ENCODE peak calls at places on chromosomes 12 and 14, in ten cellular contexts. U is neural crest cell, Z is HEK293T, Y is NCI-H748 treated with DMSO at 0.1 percent for 48 hours, K is T47D, J is substantia nigra, F is pancreas, X is COR-L47, I is GM04504, L is cerebellum. A is an unnamed sample.

GRCh38 chr14:54253195-54253947 is 143.4 kb upstream of the CDKN3 start:
- DNase-seq in Y (no peak), I (peak), Z (no peak), J (no peak), U (no peak), K (no peak), X (no peak), L (no peak), F (no peak), A (no peak)

GRCh38 chr12:131223791-131224567 is 270.3 kb downstream of the ADGRD1 start:
- DNase-seq in Z (peak), Y (no peak), I (no peak), U (no peak), K (no peak), L (no peak), X (no peak), F (no peak), J (no peak), A (no peak)

GRCh38 chr12:44317651-44318126 is 481.8 kb downstream of the TMEM117 start:
- DNase-seq in Z (peak), K (no peak), I (no peak), U (no peak), X (peak), L (peak), F (no peak), J (no peak), Y (peak), A (peak)

GRCh38 chr12:91601057-91601456 is 418.4 kb upstream of the DCN start:
- DNase-seq in X (no peak), Z (no peak), I (no peak), F (no peak), L (no peak), K (no peak), Y (no peak), J (no peak), U (no peak), A (no peak)

GRCh38 chr14:49966304-49966809 is 73.5 kb downstream of the ARF6 start:
- DNase-seq in Y (no peak), I (no peak), J (no peak), L (no peak), F (peak), U (no peak), X (no peak), Z (no peak), K (no peak), A (peak)

GRCh38 chr12:49959570-49960473 is 1.9 kb upstream of the AQP5 start:
- DNase-seq in K (peak), F (peak), J (no peak), L (no peak), Z (no peak), I (no peak), X (no peak), U (peak), Y (no peak), A (peak)

GRCh38 chr12:51484119-51484518 is 59.5 kb downstream of the SLC4A8 start:
- DNase-seq in F (no peak), U (no peak), J (no peak), X (no peak), L (no peak), Z (no peak), K (no peak), Y (no peak), I (no peak), A (no peak)

GRCh38 chr12:95164656-95165055 is 52.6 kb downstream of the FGD6 start:
- DNase-seq in F (no peak), L (no peak), Y (no peak), K (no peak), U (no peak), I (no peak), Z (no peak), J (no peak), X (no peak), A (no peak)

GRCh38 chr12:103877934-103878510 is 37.0 kb upstream of the NT5DC3 start:
- DNase-seq in J (peak), F (peak), K (peak), L (peak), X (peak), Z (peak), I (peak), U (peak), Y (peak), A (peak)

GRCh38 chr14:94031880-94032279 is 5.7 kb downstream of the OTUB2 start:
- DNase-seq in Z (no peak), Y (no peak), X (no peak), J (no peak), F (no peak), U (no peak), I (no peak), L (no peak), K (no peak), A (no peak)

GRCh38 chr12:2641209-2641608 is 153.6 kb upstream of the FKBP4 start:
- DNase-seq in X (no peak), Z (peak), Y (no peak), K (no peak), J (no peak), L (no peak), U (peak), I (peak), F (no peak), A (peak)

GRCh38 chr14:101719045-101719645 is 42.4 kb upstream of the PPP2R5C start:
- DNase-seq in I (no peak), K (no peak), L (no peak), Y (no peak), F (no peak), Z (no peak), X (no peak), U (no peak), J (no peak), A (no peak)

GRCh38 chr14:74921053-74921620 is 1.9 kb downstream of the RPS6KL1 start:
- DNase-seq in Y (no peak), U (no peak), J (no peak), I (no peak), K (no peak), L (no peak), F (no peak), Z (no peak), X (no peak), A (no peak)

GRCh38 chr12:77229640-77230442 is 164.5 kb upstream of the E2F7 start:
- DNase-seq in X (no peak), F (no peak), I (no peak), Z (no peak), K (no peak), U (no peak), Y (no peak), J (no peak), L (no peak), A (no peak)

GRCh38 chr14:68363401-68363800 is 429.5 kb downstream of the ZFP36L1 start:
- DNase-seq in X (no peak), Z (peak), L (no peak), U (peak), K (no peak), Y (no peak), F (no peak), I (no peak), J (no peak), A (peak)

GRCh38 chr12:87960557-87960956 is 68.6 kb downstream of the C12orf50 start:
- DNase-seq in J (no peak), U (no peak), K (no peak), I (no peak), F (no peak), L (no peak), Y (peak), Z (no peak), X (peak), A (no peak)

GRCh38 chr12:119859241-119859640 is 17.9 kb downstream of the CIT start:
- DNase-seq in K (no peak), U (no peak), J (no peak), X (no peak), L (no peak), F (no peak), Y (no peak), I (no peak), Z (no peak), A (no peak)

GRCh38 chr12:44507471-44507870 is 368.6 kb downstream of the NELL2 start:
- DNase-seq in L (peak), K (no peak), J (no peak), I (no peak), X (no peak), U (no peak), Y (no peak), F (no peak), Z (no peak), A (peak)

GRCh38 chr14:72591401-72591800 is 302.5 kb downstream of the DPF3 start:
- DNase-seq in L (no peak), I (no peak), J (no peak), K (no peak), X (no peak), F (no peak), U (no peak), Y (no peak), Z (no peak), A (no peak)

GRCh38 chr12:4293299-4293941 is 19.9 kb downstream of the CCND2 start:
- DNase-seq in Z (no peak), U (no peak), F (no peak), L (no peak), X (no peak), Y (no peak), J (no peak), I (no peak), K (no peak), A (no peak)

GRCh38 chr12:65084579-65084978 is 36.5 kb downstream of the WIF1 start:
- DNase-seq in Z (no peak), X (no peak), J (no peak), I (no peak), L (no peak), F (no peak), U (no peak), K (no peak), Y (no peak), A (no peak)

GRCh38 chr14:22794533-22794932 is 20.7 kb downstream of the SLC7A7 start:
- DNase-seq in K (no peak), X (no peak), J (no peak), Z (no peak), F (no peak), U (no peak), L (no peak), Y (no peak), I (no peak), A (no peak)

GRCh38 chr12:111823891-111824290 is 18.1 kb upstream of the MAPKAPK5 start:
- DNase-seq in F (no peak), X (no peak), I (no peak), J (no peak), Z (no peak), K (no peak), L (no peak), Y (no peak), U (no peak), A (no peak)

GRCh38 chr12:68530965-68531364 is 79.7 kb upstream of the RAP1B start:
- DNase-seq in K (no peak), I (peak), X (no peak), L (no peak), U (no peak), Y (no peak), Z (no peak), F (no peak), J (no peak), A (no peak)

GRCh38 chr14:49792618-49793017 is 24.7 kb downstream of the KLHDC2 start:
- DNase-seq in U (no peak), X (no peak), L (no peak), I (no peak), F (no peak), Z (no peak), Y (no peak), J (no peak), K (no peak), A (no peak)

A was measured in NCI-H82.